ENCODE peak calls at places on chromosomes 4 and X, in six cellular contexts. Q, W, E, J, C and P are unnamed samples.

GRCh38 chrX:101682723-101683122 is 23.1 kb upstream of the ARMCX2 start:
- DNase-seq in E (no peak), C (peak; percentile 57), W (no peak), J (no peak), Q (no peak), P (no peak)

GRCh38 chr4:187550256-187550950 is 445.2 kb upstream of the ZFP42 start:
- DNase-seq in W (peak; percentile 4), E (no peak), C (peak; percentile 30), J (no peak), Q (no peak), P (peak; percentile 23)

GRCh38 chrX:71998836-71999509 is 88.3 kb downstream of the NHSL2 start:
- DNase-seq in J (no peak), E (no peak), C (no peak), Q (peak; percentile 36), W (peak; percentile 28), P (no peak)

GRCh38 chr4:73387552-73387951 is 16.5 kb upstream of the ALB start:
- DNase-seq in C (no peak), Q (no peak), E (no peak), J (no peak), W (no peak), P (no peak)

GRCh38 chrX:149453030-149453429 is 52.1 kb downstream of the IDS start:
- DNase-seq in J (no peak), C (peak; percentile 17), W (peak; percentile 13), Q (no peak), E (no peak), P (peak; percentile 52)

GRCh38 chrX:11097920-11098319 is 13.2 kb upstream of the HCCS start:
- DNase-seq in W (no peak), E (no peak), C (no peak), J (no peak), Q (no peak), P (no peak)

GRCh38 chr4:77177196-77177595 is 20.2 kb downstream of the CCNG2 start:
- DNase-seq in E (no peak), Q (no peak), C (no peak), J (no peak), W (no peak), P (no peak)

GRCh38 chr4:184503869-184504300 is 29.5 kb upstream of the IRF2 start:
- DNase-seq in C (peak; percentile 20), J (no peak), W (no peak), Q (no peak), E (no peak), P (peak; percentile 54)

GRCh38 chr4:52750819-52751348 is 341 bp downstream of the ERVMER34-1 start:
- DNase-seq in E (no peak), C (no peak), W (peak; percentile 2), Q (no peak), J (no peak), P (peak; percentile 54)

GRCh38 chr4:82797048-82797590 is 1.5 kb downstream of the SCD5 start:
- DNase-seq in J (no peak), E (no peak), Q (peak; percentile 21), C (no peak), W (no peak), P (peak; percentile 42)

GRCh38 chr4:40621592-40622512 is 7.8 kb downstream of the RBM47 start:
- DNase-seq in W (peak; percentile 92), E (peak; percentile 81), J (peak; percentile 64), C (peak; percentile 98), Q (no peak), P (peak; percentile 93)

GRCh38 chr4:121272526-121272925 is 108.3 kb downstream of the QRFPR start:
- DNase-seq in E (no peak), W (peak; percentile 5), J (no peak), Q (no peak), C (peak; percentile 55), P (peak; percentile 70)

GRCh38 chr4:42306221-42307109 is 90.8 kb upstream of the SHISA3 start:
- DNase-seq in J (peak; percentile 20), Q (peak; percentile 92), E (no peak), W (no peak), C (no peak), P (no peak)

DNA sequence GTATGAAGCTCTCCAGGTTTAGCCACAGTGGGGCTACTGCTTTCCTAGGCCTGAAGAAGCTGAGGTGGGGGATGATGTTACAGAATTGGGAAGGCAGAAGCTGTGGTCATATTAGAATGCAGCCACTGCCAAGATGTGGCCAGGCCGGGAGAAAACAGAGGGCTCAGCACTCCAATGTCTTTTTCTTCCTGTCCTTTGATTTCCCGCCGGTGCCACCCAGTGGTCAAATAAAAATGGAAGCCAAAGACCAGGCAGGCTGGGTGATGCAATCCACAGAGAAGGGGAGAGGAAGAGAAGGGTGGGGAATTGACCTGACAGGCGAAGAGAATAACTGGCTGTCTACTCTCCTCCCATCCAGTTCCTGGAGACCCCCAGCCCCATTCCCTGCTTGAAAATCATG is 94.9 kb upstream of the SHISA3 start:
- DNase-seq in Q (peak; percentile 79), J (no peak), W (peak; percentile 21), E (no peak), C (peak; percentile 9), P (no peak)
- TF ChIP-seq CTCF in Q (peak; percentile 63), J (peak; percentile 45), W (no peak), E (peak; percentile 21), C (peak; percentile 17), P (no peak)

GRCh38 chr4:154086247-154086646 is 297.4 kb upstream of the SFRP2 start:
- DNase-seq in Q (no peak), J (no peak), W (peak; percentile 36), C (no peak), E (no peak), P (peak; percentile 21)
- H3K4me3 ChIP-seq in Q (no peak overlapping the region), J (no peak overlapping the region), W (no peak overlapping the region), C (no peak overlapping the region), E (no peak overlapping the region), P (no peak overlapping the region)

GRCh38 chrX:43333543-43333942 is 322.6 kb upstream of the MAOA start:
- DNase-seq in E (no peak), W (no peak), C (no peak), Q (no peak), J (no peak), P (no peak)
- TF ChIP-seq CTCF in E (no peak), W (no peak), C (no peak), Q (no peak), J (no peak), P (peak; percentile 48)

GRCh38 chrX:107718156-107718621 is 57.4 kb downstream of the TSC22D3 start:
- DNase-seq in J (no peak), C (peak; percentile 78), W (peak; percentile 86), E (no peak), Q (peak; percentile 65), P (peak; percentile 69)
- H3K4me3 ChIP-seq in J (peak overlapping the region; percentile 76), C (no peak overlapping the region), W (peak overlapping the region; percentile 7), E (no peak overlapping the region), Q (no peak overlapping the region), P (no peak overlapping the region)

GRCh38 chr4:89829470-89830138 is 7.4 kb downstream of the SNCA start:
- DNase-seq in E (peak; percentile 18), J (no peak), Q (no peak), W (no peak), C (no peak), P (peak; percentile 86)
- TF ChIP-seq CTCF in E (no peak), J (no peak), Q (no peak), W (no peak), C (no peak), P (no peak)

GRCh38 chrX:81202413-81202794 is 502 bp downstream of the SH3BGRL start:
- DNase-seq in C (peak; percentile 12), Q (no peak), J (no peak), W (no peak), E (no peak), P (peak; percentile 28)
- H3K4me3 ChIP-seq in C (peak overlapping the region; percentile 58), Q (peak overlapping the region; percentile 80), J (peak overlapping the region; percentile 70), W (peak overlapping the region; percentile 77), E (peak overlapping the region; percentile 73), P (peak overlapping the region; percentile 65)